ENCODE peak calls at places on chromosomes 3 and 15, in seven cellular contexts. A is left lung, H is A549, G is AG10803, P is GM12864, B is psoas muscle, R is PC-9. C is an unnamed sample.
A peak's percentile ranks its signal among the peaks of the same experiment; 100 is the strongest.

GRCh38 chr3:126343675-126344074 is 13.5 kb downstream of the KLF15 start:
- DNase-seq in B (no peak), A (peak; percentile 24), R (no peak), H (no peak), G (no peak), P (no peak), C (no peak)

GRCh38 chr3:127676456-127676855 is 3.7 kb downstream of the ABTB1 start:
- DNase-seq in P (no peak), H (no peak), R (no peak), G (no peak), A (no peak), B (no peak), C (no peak)

GRCh38 chr3:62188547-62189375 is 184.6 kb downstream of the FEZF2 start:
- DNase-seq in H (peak; percentile 58), A (peak; percentile 51), B (peak; percentile 70), G (peak; percentile 79), P (peak; percentile 34), R (peak; percentile 60), C (peak; percentile 49)

GRCh38 chr15:63565784-63566183 is 31.4 kb upstream of the FBXL22 start:
- DNase-seq in P (no peak), H (no peak), B (no peak), A (no peak), G (no peak), R (no peak), C (no peak)

GRCh38 chr15:40096094-40096876 is 12.4 kb downstream of the BMF start:
- DNase-seq in H (no peak), R (no peak), A (peak; percentile 16), B (no peak), G (no peak), P (no peak), C (no peak)

GRCh38 chr3:134237454-134238145 is 13.1 kb downstream of the RYK start:
- DNase-seq in R (no peak), P (no peak), G (peak; percentile 63), A (no peak), H (no peak), B (no peak), C (no peak)

GRCh38 chr15:44792715-44793114 is 56.4 kb downstream of the TRIM69 start:
- DNase-seq in R (no peak), A (no peak), G (no peak), P (no peak), H (no peak), B (no peak), C (no peak)

GRCh38 chr3:68953781-68954444 is 21.6 kb upstream of the TAFA4 start:
- DNase-seq in R (no peak), B (no peak), A (no peak), P (no peak), H (no peak), G (no peak), C (no peak)

GRCh38 chr3:57556459-57557087 is 499 bp downstream of the PDE12 start:
- DNase-seq in P (no peak), G (peak; percentile 26), B (peak; percentile 29), A (peak; percentile 42), H (peak; percentile 2), R (peak; percentile 5), C (no peak)

GRCh38 chr3:196757876-196758739 is 18.5 kb downstream of the PAK2 start:
- DNase-seq in B (no peak), H (peak; percentile 19), P (no peak), G (peak; percentile 39), A (no peak), R (no peak), C (no peak)

GRCh38 chr3:172869356-172869755 is 118.8 kb downstream of the ECT2 start:
- DNase-seq in G (peak; percentile 12), B (no peak), H (no peak), A (no peak), R (peak; percentile 14), P (no peak), C (peak; percentile 77)

GRCh38 chr3:142993958-142994442 is 7.4 kb upstream of the U2SURP start:
- DNase-seq in H (peak; percentile 69), G (peak; percentile 83), P (no peak), A (peak; percentile 51), B (peak; percentile 65), R (peak; percentile 67), C (no peak)

GRCh38 chr15:74784426-74784825 is 2.5 kb downstream of the CSK start:
- DNase-seq in P (no peak), R (no peak), H (no peak), A (no peak), B (no peak), G (no peak), C (no peak)

GRCh38 chr15:74783808-74784175 is 1.9 kb downstream of the CSK start:
- DNase-seq in A (no peak), R (no peak), H (no peak), B (no peak), P (no peak), G (no peak), C (no peak)

GRCh38 chr15:74785716-74786032 is 3.8 kb downstream of the CSK start:
- DNase-seq in G (no peak), P (no peak), R (no peak), A (no peak), H (no peak), B (no peak), C (no peak)

GRCh38 chr15:74786659-74787165 is 4.8 kb downstream of the CSK start:
- DNase-seq in P (no peak), H (no peak), A (peak; percentile 65), G (no peak), B (no peak), R (no peak), C (no peak)

DNA sequence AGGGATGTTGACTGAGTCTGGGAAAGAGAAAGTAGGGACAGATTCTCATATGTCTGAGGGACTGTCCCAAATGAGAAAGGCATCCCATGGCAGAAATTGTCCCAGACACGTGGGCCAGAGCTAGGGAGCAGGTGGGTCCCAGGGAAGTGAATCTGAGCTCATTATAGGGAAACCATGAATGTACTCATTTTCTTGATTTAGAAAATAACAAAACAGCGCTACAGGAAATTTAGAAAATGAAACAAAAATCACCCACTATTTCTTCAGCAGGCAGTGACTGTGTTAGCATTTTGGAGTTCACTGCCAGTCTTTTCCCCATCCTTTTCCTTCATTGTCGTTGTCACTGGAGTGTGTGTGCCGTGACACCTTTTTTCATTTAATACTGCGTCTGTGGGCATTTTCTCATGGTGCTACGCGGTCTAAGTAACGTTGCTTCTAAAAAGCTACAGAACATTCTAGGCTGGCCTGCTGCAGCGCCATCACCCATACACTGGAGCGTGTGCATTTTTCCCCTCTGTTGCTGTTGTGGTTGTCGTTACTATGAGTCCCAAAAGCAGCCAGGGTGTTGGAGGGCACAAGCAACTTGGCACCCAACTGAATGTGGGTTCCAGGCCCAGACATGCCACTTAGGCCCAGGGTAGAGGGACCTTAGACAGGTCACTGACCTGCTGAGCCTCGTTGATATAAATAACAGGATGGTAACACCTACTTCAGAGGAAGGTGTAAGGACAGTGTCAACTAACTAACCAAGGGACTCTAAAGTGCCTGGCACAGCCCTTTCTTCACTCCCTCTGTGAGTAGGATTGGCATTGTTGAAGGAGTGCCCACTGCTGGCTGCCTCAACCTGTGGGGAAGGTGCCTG is 3.2 kb downstream of the CSK start:
- DNase-seq in A (no peak), G (no peak), B (no peak), H (no peak), R (no peak), P (no peak), C (no peak)
- H3K4me3 ChIP-seq in A (peak overlapping the region; percentile 85), G (no peak overlapping the region), B (peak overlapping the region; percentile 86), H (no peak overlapping the region), R (no peak overlapping the region), P (peak overlapping the region; percentile 95), C (no peak overlapping the region)

GRCh38 chr3:43523454-43524053 is 98.3 kb downstream of the ANO10 start:
- DNase-seq in G (no peak), H (no peak), P (no peak), A (no peak), B (no peak), R (no peak), C (no peak)
- TF ChIP-seq CTCF in G (no peak), H (no peak), P (no peak), A (no peak), B (no peak), R (no peak), C (no peak)

GRCh38 chr3:112633757-112634156 is 7.2 kb downstream of the CCDC80 start:
- DNase-seq in H (no peak), G (no peak), P (no peak), A (no peak), R (no peak), B (no peak), C (peak; percentile 43)

GRCh38 chr3:112634786-112635541 is 6.0 kb downstream of the CCDC80 start:
- DNase-seq in A (no peak), G (no peak), R (no peak), P (no peak), B (no peak), H (no peak), C (no peak)

GRCh38 chr3:112633191-112633590 is 7.8 kb downstream of the CCDC80 start:
- DNase-seq in G (no peak), H (no peak), R (no peak), B (no peak), P (no peak), A (no peak), C (no peak)

GRCh38 chr3:112631257-112631656 is 9.7 kb downstream of the CCDC80 start:
- DNase-seq in G (no peak), H (no peak), R (no peak), P (no peak), A (no peak), B (no peak), C (no peak)

DNA sequence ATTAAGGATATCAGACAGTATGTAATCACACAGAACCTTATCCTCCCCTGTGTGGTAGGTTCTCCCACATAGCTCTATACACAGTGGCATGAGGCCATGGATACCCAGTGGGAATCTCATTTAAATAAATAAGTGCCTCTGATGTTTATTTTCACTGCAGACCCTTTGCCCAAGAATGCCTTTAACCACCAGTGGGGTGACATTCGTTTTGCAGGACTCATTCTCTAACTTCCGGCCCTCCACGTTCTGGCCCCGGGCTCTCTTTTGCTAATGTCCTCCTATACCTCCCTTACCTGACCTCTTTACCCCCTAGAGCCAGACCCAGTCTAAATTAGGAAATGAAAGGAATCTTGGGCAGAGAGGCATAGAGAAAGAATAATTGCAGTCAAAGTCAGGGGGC is 8.3 kb downstream of the CCDC80 start:
- DNase-seq in P (no peak), A (no peak), H (no peak), R (no peak), G (no peak), B (no peak), C (no peak)
- H3K4me3 ChIP-seq in P (no peak overlapping the region), A (no peak overlapping the region), H (no peak overlapping the region), R (no peak overlapping the region), G (peak overlapping the region; percentile 88), B (no peak overlapping the region), C (no peak overlapping the region)

GRCh38 chr15:81751321-81751720 is 294.5 kb downstream of the MEX3B start:
- DNase-seq in P (no peak), A (no peak), B (no peak), H (no peak), R (no peak), G (no peak), C (no peak)

GRCh38 chr15:81752149-81752942 is 293.5 kb downstream of the MEX3B start:
- DNase-seq in A (no peak), H (no peak), P (no peak), B (peak; percentile 51), R (no peak), G (peak; percentile 57), C (peak; percentile 74)

GRCh38 chr15:81754078-81754477 is 291.7 kb downstream of the MEX3B start:
- DNase-seq in H (no peak), G (no peak), R (no peak), A (no peak), P (no peak), B (no peak), C (no peak)

GRCh38 chr15:81749667-81750360 is 296.0 kb downstream of the MEX3B start:
- DNase-seq in A (no peak), P (no peak), H (no peak), B (no peak), G (no peak), R (no peak), C (no peak)

GRCh38 chr15:81752974-81753373 is 292.8 kb downstream of the MEX3B start:
- DNase-seq in R (no peak), P (no peak), H (no peak), B (no peak), G (no peak), A (no peak), C (no peak)
- TF ChIP-seq CTCF in R (no peak), P (no peak), H (no peak), B (no peak), G (no peak), A (no peak), C (peak; percentile 7)

C was measured in LNCaP clone FGC.